ENCODE peak calls at places on chromosomes 4 and X, in five cellular contexts. C, M, K, H and P are unnamed samples.
A peak's percentile ranks its signal among the peaks of the same experiment; 100 is the strongest.

GRCh38 chrX:20224814-20225487 is 41.8 kb downstream of the RPS6KA3 start:
- DNase-seq in K (peak; percentile 59), C (no peak), H (no peak), M (no peak), P (no peak)

GRCh38 chr4:56940403-56940802 is 32.7 kb downstream of the REST start:
- DNase-seq in K (no peak), C (no peak), M (no peak), H (no peak), P (no peak)

GRCh38 chrX:154529206-154529612 is 13.2 kb upstream of the FAM3A start:
- DNase-seq in K (no peak), M (no peak), H (no peak), C (no peak), P (no peak)

GRCh38 chr4:182492456-182492855 is 249.3 kb downstream of the TENM3 start:
- DNase-seq in K (peak; percentile 42), M (no peak), H (no peak), C (no peak), P (peak; percentile 34)

GRCh38 chr4:17664755-17665154 is 50.3 kb downstream of the MED28 start:
- DNase-seq in C (no peak), M (no peak), K (no peak), H (no peak), P (no peak)

GRCh38 chr4:25182941-25183340 is 22.7 kb upstream of the SEPSECS start:
- DNase-seq in C (no peak), H (no peak), M (no peak), K (no peak), P (no peak)

GRCh38 chrX:122817321-122817720 is 366.8 kb upstream of the GRIA3 start:
- DNase-seq in K (no peak), C (no peak), H (no peak), M (peak; percentile 25), P (no peak)

GRCh38 chr4:4851081-4851480 is 8.4 kb upstream of the MSX1 start:
- DNase-seq in M (no peak), K (no peak), C (peak; percentile 38), H (no peak), P (no peak)

GRCh38 chrX:67582436-67582835 is 38.6 kb downstream of the AR start:
- DNase-seq in C (no peak), H (no peak), M (no peak), K (peak; percentile 24), P (no peak)

GRCh38 chrX:24264383-24264782 is 49.5 kb downstream of the SUPT20HL2 start:
- DNase-seq in H (no peak), M (no peak), C (no peak), K (peak; percentile 12), P (no peak)

GRCh38 chr4:140014284-140014683 is 139.7 kb downstream of the MAML3 start:
- DNase-seq in K (no peak), M (no peak), C (no peak), H (no peak), P (no peak)

GRCh38 chr4:173040200-173040599 is 128.4 kb upstream of the GALNT7 start:
- DNase-seq in C (no peak), K (no peak), H (no peak), M (no peak), P (peak; percentile 30)

GRCh38 chrX:6968231-6968630 is 179.3 kb upstream of the STS start:
- DNase-seq in H (no peak), M (no peak), C (no peak), K (no peak), P (no peak)

GRCh38 chr4:30537462-30537861 is 182.7 kb upstream of the PCDH7 start:
- DNase-seq in K (peak; percentile 24), C (no peak), H (no peak), M (no peak), P (peak; percentile 72)

GRCh38 chrX:10350991-10351390 is 194.2 kb downstream of the CLCN4 start:
- DNase-seq in M (no peak), C (no peak), K (peak; percentile 4), H (no peak), P (peak; percentile 5)

GRCh38 chr4:57182132-57182874 is 72.1 kb upstream of the IGFBP7 start:
- DNase-seq in M (peak; percentile 87), H (no peak), K (no peak), C (no peak), P (no peak)

GRCh38 chrX:115409551-115409950 is 120.0 kb downstream of the LUZP4 start:
- DNase-seq in K (no peak), H (no peak), M (no peak), C (no peak), P (no peak)

GRCh38 chr4:169272265-169272886 is 1.6 kb upstream of the SH3RF1 start:
- DNase-seq in C (no peak), H (no peak), M (no peak), K (peak; percentile 86), P (no peak)

GRCh38 chr4:41442818-41443217 is 95.1 kb upstream of the LIMCH1 start:
- DNase-seq in M (no peak), K (no peak), C (no peak), H (no peak), P (no peak)

GRCh38 chrX:29024813-29025342 is 437.6 kb downstream of the IL1RAPL1 start:
- DNase-seq in K (no peak), M (no peak), C (no peak), H (no peak), P (peak; percentile 10)

GRCh38 chr4:6196324-6196723 is 4.0 kb downstream of the JAKMIP1 start:
- DNase-seq in M (no peak), K (no peak), H (no peak), C (no peak), P (no peak)

DNA sequence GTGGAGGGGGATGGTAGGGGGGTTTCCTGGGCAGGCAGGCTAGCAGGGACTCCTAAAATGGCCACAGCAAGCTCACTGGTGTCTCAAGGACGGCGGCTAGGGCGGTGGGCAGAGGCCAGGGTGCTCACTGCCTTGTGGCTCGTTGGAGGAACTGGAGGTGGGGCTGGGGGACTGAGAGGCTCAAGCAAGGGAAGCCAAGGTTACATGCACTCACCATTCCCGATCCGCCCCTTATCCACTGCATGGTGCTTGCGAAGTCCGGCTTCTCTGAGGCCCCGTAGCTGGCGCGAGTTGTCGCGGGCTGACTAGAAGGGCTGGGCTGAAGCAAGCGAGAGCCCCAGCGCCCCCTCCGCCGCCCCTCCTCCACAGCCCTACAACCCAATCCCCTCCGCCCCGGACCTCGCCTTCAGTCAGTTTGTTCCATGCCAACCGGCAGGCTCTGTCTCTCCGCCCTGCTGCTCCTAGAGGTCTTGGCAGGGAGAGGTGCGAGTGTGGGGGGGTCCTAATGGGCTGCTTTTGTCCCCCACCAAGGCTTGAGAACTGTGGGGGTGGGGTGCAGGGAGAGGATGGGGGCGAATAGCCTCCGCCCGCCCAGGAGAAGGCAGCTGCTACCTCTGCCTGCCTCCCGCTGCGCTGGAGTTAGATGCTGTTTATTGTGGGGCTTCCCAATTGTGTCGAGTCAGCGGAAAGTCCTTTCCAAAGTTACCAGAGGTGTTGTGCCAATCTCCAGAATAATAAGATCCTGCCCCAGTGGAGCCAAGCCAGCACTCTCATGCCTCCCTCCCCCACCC is at the start of gene ARHGEF9:
- DNase-seq in C (no peak), M (peak; percentile 70), H (peak; percentile 20), K (peak; percentile 32), P (peak; percentile 1)
- H3K4me3 ChIP-seq in C (peak within 1 kb of the TSS; percentile 43), M (peak within 1 kb of the TSS; percentile 70), H (peak within 1 kb of the TSS; percentile 59), K (peak within 1 kb of the TSS; percentile 63), P (peak within 1 kb of the TSS; percentile 42)

GRCh38 chr4:23888421-23889319 is 1.2 kb downstream of the PPARGC1A start:
- DNase-seq in M (no peak), K (peak; percentile 60), H (no peak), C (no peak), P (peak; percentile 16)

GRCh38 chr4:23889814-23890269 is at the start of gene PPARGC1A:
- DNase-seq in H (no peak), C (no peak), K (peak; percentile 45), M (peak; percentile 72), P (no peak)

GRCh38 chr4:23890369-23891063 is 669 bp upstream of the PPARGC1A start:
- DNase-seq in H (no peak), M (no peak), C (no peak), K (no peak), P (no peak)

GRCh38 chr4:23887989-23888388 is 1.9 kb downstream of the PPARGC1A start:
- DNase-seq in H (no peak), M (peak; percentile 57), K (no peak), C (no peak), P (no peak)

GRCh38 chr4:23889368-23889767 is 479 bp downstream of the PPARGC1A start:
- DNase-seq in C (no peak), M (no peak), H (no peak), K (peak; percentile 15), P (no peak)
- H3K4me3 ChIP-seq in C (peak overlapping the region; percentile 42), M (peak overlapping the region; percentile 94), H (no peak overlapping the region), K (peak overlapping the region; percentile 73), P (peak overlapping the region; percentile 45)

GRCh38 chrX:48465336-48465933 is 4.6 kb downstream of the SLC38A5 start:
- DNase-seq in K (peak; percentile 92), M (no peak), H (no peak), C (no peak), P (peak; percentile 88)

GRCh38 chrX:48468693-48469691 is 1.1 kb downstream of the SLC38A5 start:
- DNase-seq in H (no peak), M (no peak), C (no peak), K (no peak), P (no peak)

GRCh38 chrX:48468247-48468671 is 1.8 kb downstream of the SLC38A5 start:
- DNase-seq in C (no peak), M (no peak), H (no peak), K (peak; percentile 54), P (no peak)

GRCh38 chrX:48466696-48467095 is 3.4 kb downstream of the SLC38A5 start:
- DNase-seq in M (no peak), H (no peak), C (no peak), K (no peak), P (no peak)

DNA sequence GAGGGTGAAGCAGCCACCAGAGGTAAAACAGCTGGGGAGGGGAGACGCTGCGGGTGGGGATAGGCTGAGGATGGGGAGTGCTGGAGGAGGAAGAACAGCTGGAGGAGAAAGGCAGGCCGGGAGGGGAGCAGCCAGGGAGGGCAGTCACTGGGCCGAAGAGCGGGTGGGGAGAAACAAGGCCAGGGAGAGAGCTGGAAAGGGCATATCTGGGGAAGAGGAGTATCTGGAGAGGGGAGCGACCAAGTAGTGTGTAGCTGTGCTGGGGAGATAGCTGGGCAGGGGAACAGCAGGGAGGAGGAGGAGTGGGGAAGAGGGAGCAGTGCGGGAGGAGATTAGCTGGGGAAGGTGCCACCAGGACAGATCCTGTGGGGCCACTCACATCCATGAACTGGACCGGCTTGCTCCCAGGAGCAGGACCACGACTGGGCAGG is 2.7 kb downstream of the SLC38A5 start:
- DNase-seq in K (peak; percentile 20), H (no peak), C (no peak), M (no peak), P (no peak)
- H3K4me3 ChIP-seq in K (peak overlapping the region; percentile 75), H (no peak overlapping the region), C (no peak overlapping the region), M (no peak overlapping the region), P (peak overlapping the region; percentile 47)

DNA sequence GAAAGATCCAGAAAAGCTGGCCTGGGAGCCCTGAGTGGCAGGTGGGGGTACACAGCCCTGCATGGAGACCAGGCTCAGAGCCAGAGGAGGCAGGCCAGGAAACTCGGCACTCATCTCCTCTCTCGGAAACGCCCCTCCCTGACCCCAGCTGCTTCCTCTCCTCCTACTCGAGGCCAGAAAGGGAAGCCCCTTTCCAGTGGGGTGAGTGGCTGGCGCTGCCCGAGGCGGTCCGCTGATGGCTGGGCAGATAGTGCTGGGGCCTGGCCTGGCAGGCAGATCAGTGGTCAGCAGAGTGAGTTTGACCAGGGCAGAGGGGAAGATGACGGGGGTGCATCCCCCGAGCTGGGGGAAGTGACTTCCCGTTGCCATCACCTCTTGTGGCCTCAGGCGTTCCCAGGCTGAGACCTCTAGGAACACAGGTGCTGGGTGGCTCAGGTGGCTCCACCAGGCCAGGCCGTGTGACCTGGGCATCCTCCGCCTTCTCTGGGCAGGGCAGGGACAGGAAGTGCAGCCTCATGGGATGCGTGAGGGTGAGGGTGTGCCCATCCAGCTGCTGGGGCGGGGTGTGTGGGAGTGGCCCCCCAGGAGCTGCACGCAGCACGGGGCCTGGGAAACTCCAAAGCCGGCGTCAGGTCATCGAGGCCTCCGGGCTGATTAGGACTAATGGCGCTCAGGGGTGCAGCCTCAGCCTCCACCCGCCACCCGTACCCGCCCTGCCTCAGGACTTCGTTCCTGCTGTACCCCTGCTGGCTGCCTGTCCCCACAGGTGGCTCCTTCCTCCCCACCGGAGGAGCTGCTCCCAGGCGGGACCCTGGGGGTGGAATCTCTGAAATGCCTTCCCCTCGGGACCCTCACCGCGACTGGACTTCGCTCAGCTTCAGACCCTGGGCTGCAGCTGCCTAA is 5.8 kb downstream of the SH3BP2 start:
- DNase-seq in H (no peak), K (no peak), M (peak; percentile 92), C (no peak), P (no peak)
- H3K4me3 ChIP-seq in H (no peak overlapping the region), K (no peak overlapping the region), M (no peak overlapping the region), C (peak overlapping the region; percentile 30), P (no peak overlapping the region)